ENCODE peak calls at places on chromosome 21, in eight cellular contexts. One of them, this sample, is unnamed.

GRCh38 chr21:40335689-40336088 is 468.5 kb downstream of the PCP4 start:
- DNase-seq in uterus: no peak
- DNase-seq in adrenal gland: no peak
- DNase-seq in IMR-90: no peak
- DNase-seq in body of pancreas: no peak
- DNase-seq in breast epithelium: no peak
- DNase-seq in stomach: no peak
- DNase-seq in transverse colon: no peak
- DNase-seq in this sample: no peak

GRCh38 chr21:18705971-18706370 is 302.4 kb upstream of the TMPRSS15 start:
- DNase-seq in body of pancreas: no peak
- DNase-seq in transverse colon: no peak
- DNase-seq in IMR-90: no peak
- DNase-seq in breast epithelium: no peak
- DNase-seq in uterus: no peak
- DNase-seq in adrenal gland: no peak
- DNase-seq in stomach: no peak
- DNase-seq in this sample: no peak

GRCh38 chr21:14862794-14863720 is 201.7 kb downstream of the NRIP1 start:
- DNase-seq in uterus: no peak
- DNase-seq in stomach: no peak
- DNase-seq in transverse colon: no peak
- DNase-seq in IMR-90: peak; percentile 26
- DNase-seq in adrenal gland: no peak
- DNase-seq in breast epithelium: no peak
- DNase-seq in body of pancreas: peak; percentile 43
- DNase-seq in this sample: peak; percentile 32

GRCh38 chr21:34857122-34857713 is 188.4 kb downstream of the CLIC6 start:
- DNase-seq in uterus: no peak
- DNase-seq in stomach: no peak
- DNase-seq in transverse colon: no peak
- DNase-seq in IMR-90: no peak
- DNase-seq in adrenal gland: no peak
- DNase-seq in body of pancreas: no peak
- DNase-seq in breast epithelium: no peak
- DNase-seq in this sample: no peak

GRCh38 chr21:39232926-39233325 is 49.7 kb upstream of the PSMG1 start:
- DNase-seq in IMR-90: peak; percentile 20
- DNase-seq in adrenal gland: no peak
- DNase-seq in transverse colon: no peak
- DNase-seq in body of pancreas: no peak
- DNase-seq in breast epithelium: no peak
- DNase-seq in uterus: no peak
- DNase-seq in stomach: no peak
- DNase-seq in this sample: no peak

GRCh38 chr21:33703750-33704606 is 61.7 kb downstream of the ITSN1 start:
- DNase-seq in body of pancreas: no peak
- DNase-seq in breast epithelium: no peak
- DNase-seq in IMR-90: peak; percentile 11
- DNase-seq in transverse colon: no peak
- DNase-seq in adrenal gland: no peak
- DNase-seq in stomach: peak; percentile 31
- DNase-seq in uterus: no peak
- DNase-seq in this sample: no peak

GRCh38 chr21:34930971-34931370 is 118.1 kb downstream of the RUNX1 start:
- DNase-seq in IMR-90: peak; percentile 54
- DNase-seq in breast epithelium: no peak
- DNase-seq in adrenal gland: no peak
- DNase-seq in stomach: no peak
- DNase-seq in uterus: no peak
- DNase-seq in body of pancreas: no peak
- DNase-seq in transverse colon: no peak
- DNase-seq in this sample: no peak

GRCh38 chr21:34611528-34611927 is 3.4 kb downstream of the RCAN1 start:
- DNase-seq in transverse colon: no peak
- DNase-seq in adrenal gland: no peak
- DNase-seq in IMR-90: no peak
- DNase-seq in stomach: no peak
- DNase-seq in breast epithelium: no peak
- DNase-seq in uterus: no peak
- DNase-seq in body of pancreas: no peak
- DNase-seq in this sample: no peak

GRCh38 chr21:39604951-39605350 is 7.8 kb upstream of the B3GALT5 start:
- DNase-seq in adrenal gland: no peak
- DNase-seq in transverse colon: no peak
- DNase-seq in stomach: no peak
- DNase-seq in uterus: no peak
- DNase-seq in breast epithelium: no peak
- DNase-seq in IMR-90: no peak
- DNase-seq in body of pancreas: no peak
- DNase-seq in this sample: no peak

GRCh38 chr21:39633043-39633442 is 20.3 kb downstream of the B3GALT5 start:
- DNase-seq in breast epithelium: no peak
- DNase-seq in body of pancreas: no peak
- DNase-seq in stomach: no peak
- DNase-seq in uterus: no peak
- DNase-seq in adrenal gland: no peak
- DNase-seq in IMR-90: peak; percentile 52
- DNase-seq in transverse colon: no peak
- DNase-seq in this sample: no peak

GRCh38 chr21:33901421-33902288 is 13.9 kb downstream of the ATP5PO start:
- DNase-seq in transverse colon: no peak
- DNase-seq in IMR-90: peak; percentile 67
- DNase-seq in adrenal gland: peak; percentile 59
- DNase-seq in stomach: no peak
- DNase-seq in uterus: peak; percentile 30
- DNase-seq in breast epithelium: peak; percentile 58
- DNase-seq in body of pancreas: peak; percentile 34
- DNase-seq in this sample: peak; percentile 51

GRCh38 chr21:35643176-35643575 is 417.1 kb downstream of the SETD4 start:
- DNase-seq in body of pancreas: no peak
- DNase-seq in stomach: no peak
- DNase-seq in IMR-90: peak; percentile 39
- DNase-seq in breast epithelium: no peak
- DNase-seq in uterus: no peak
- DNase-seq in adrenal gland: no peak
- DNase-seq in transverse colon: no peak
- DNase-seq in this sample: no peak

GRCh38 chr21:31185663-31186062 is 147.4 kb upstream of the KRTAP19-8 start:
- DNase-seq in uterus: no peak
- DNase-seq in body of pancreas: no peak
- DNase-seq in breast epithelium: no peak
- DNase-seq in stomach: no peak
- DNase-seq in adrenal gland: no peak
- DNase-seq in transverse colon: no peak
- DNase-seq in IMR-90: no peak
- DNase-seq in this sample: no peak

GRCh38 chr21:39452965-39453332 is 1.2 kb downstream of the SH3BGR start:
- DNase-seq in adrenal gland: no peak
- DNase-seq in body of pancreas: no peak
- DNase-seq in uterus: no peak
- DNase-seq in IMR-90: no peak
- DNase-seq in breast epithelium: no peak
- DNase-seq in stomach: no peak
- DNase-seq in transverse colon: no peak
- DNase-seq in this sample: no peak

GRCh38 chr21:38802050-38803026 is 3.4 kb upstream of the ETS2 start:
- DNase-seq in adrenal gland: no peak
- DNase-seq in uterus: no peak
- DNase-seq in IMR-90: peak; percentile 57
- DNase-seq in transverse colon: peak; percentile 38
- DNase-seq in body of pancreas: no peak
- DNase-seq in breast epithelium: no peak
- DNase-seq in stomach: no peak
- DNase-seq in this sample: no peak

GRCh38 chr21:28063241-28063640 is 929.4 kb downstream of the LTN1 start:
- DNase-seq in IMR-90: no peak
- DNase-seq in uterus: no peak
- DNase-seq in breast epithelium: no peak
- DNase-seq in transverse colon: no peak
- DNase-seq in body of pancreas: no peak
- DNase-seq in stomach: no peak
- DNase-seq in adrenal gland: no peak
- DNase-seq in this sample: no peak

GRCh38 chr21:28229811-28230210 is 762.9 kb downstream of the LTN1 start:
- DNase-seq in body of pancreas: no peak
- DNase-seq in stomach: no peak
- DNase-seq in IMR-90: peak; percentile 93
- DNase-seq in breast epithelium: no peak
- DNase-seq in adrenal gland: no peak
- DNase-seq in transverse colon: no peak
- DNase-seq in uterus: no peak
- DNase-seq in this sample: no peak

GRCh38 chr21:38165466-38166213 is 91.2 kb upstream of the KCNJ15 start:
- DNase-seq in breast epithelium: no peak
- DNase-seq in adrenal gland: no peak
- DNase-seq in body of pancreas: no peak
- DNase-seq in IMR-90: peak; percentile 59
- DNase-seq in transverse colon: no peak
- DNase-seq in uterus: no peak
- DNase-seq in stomach: no peak
- DNase-seq in this sample: no peak

GRCh38 chr21:26169611-26170470 is 729 bp downstream of the APP start:
- DNase-seq in breast epithelium: peak; percentile 38
- DNase-seq in stomach: peak; percentile 62
- DNase-seq in adrenal gland: peak; percentile 68
- DNase-seq in transverse colon: peak; percentile 64
- DNase-seq in uterus: peak; percentile 50
- DNase-seq in IMR-90: peak; percentile 65
- DNase-seq in body of pancreas: peak; percentile 68
- DNase-seq in this sample: peak; percentile 72

GRCh38 chr21:26686278-26686677 is 113.2 kb upstream of the CYYR1 start:
- DNase-seq in stomach: no peak
- DNase-seq in uterus: no peak
- DNase-seq in IMR-90: peak; percentile 44
- DNase-seq in adrenal gland: peak; percentile 32
- DNase-seq in body of pancreas: peak; percentile 21
- DNase-seq in breast epithelium: no peak
- DNase-seq in transverse colon: no peak
- DNase-seq in this sample: no peak

GRCh38 chr21:31198575-31198974 is 145.5 kb downstream of the TIAM1 start:
- DNase-seq in body of pancreas: no peak
- DNase-seq in uterus: no peak
- DNase-seq in transverse colon: no peak
- DNase-seq in IMR-90: peak; percentile 62
- DNase-seq in breast epithelium: no peak
- DNase-seq in stomach: no peak
- DNase-seq in adrenal gland: no peak
- DNase-seq in this sample: no peak

GRCh38 chr21:39885119-39885848 is 18.0 kb downstream of the PCP4 start:
- DNase-seq in stomach: no peak
- DNase-seq in transverse colon: peak; percentile 24
- DNase-seq in breast epithelium: no peak
- DNase-seq in body of pancreas: peak; percentile 42
- DNase-seq in uterus: peak; percentile 37
- DNase-seq in IMR-90: no peak
- DNase-seq in adrenal gland: peak; percentile 23
- DNase-seq in this sample: peak; percentile 46

GRCh38 chr21:25956993-25957714 is 213.4 kb downstream of the APP start:
- DNase-seq in adrenal gland: peak; percentile 64
- DNase-seq in IMR-90: peak; percentile 86
- DNase-seq in body of pancreas: no peak
- DNase-seq in uterus: no peak
- DNase-seq in transverse colon: no peak
- DNase-seq in stomach: no peak
- DNase-seq in breast epithelium: no peak
- DNase-seq in this sample: no peak

GRCh38 chr21:45880097-45881068 is 101.2 kb upstream of the COL6A1 start:
- DNase-seq in uterus: no peak
- DNase-seq in body of pancreas: peak; percentile 72
- DNase-seq in breast epithelium: peak; percentile 57
- DNase-seq in stomach: peak; percentile 65
- DNase-seq in adrenal gland: peak; percentile 45
- DNase-seq in IMR-90: peak; percentile 58
- DNase-seq in transverse colon: peak; percentile 64
- DNase-seq in this sample: peak; percentile 77
- TF ChIP-seq CTCF in uterus: peak; percentile 17
- TF ChIP-seq CTCF in body of pancreas: peak; percentile 37
- TF ChIP-seq CTCF in breast epithelium: no peak
- TF ChIP-seq CTCF in stomach: peak; percentile 43
- TF ChIP-seq CTCF in adrenal gland: peak; percentile 45
- TF ChIP-seq CTCF in IMR-90: peak; percentile 56
- TF ChIP-seq CTCF in transverse colon: peak; percentile 56
- TF ChIP-seq CTCF in this sample: peak; percentile 57

DNA sequence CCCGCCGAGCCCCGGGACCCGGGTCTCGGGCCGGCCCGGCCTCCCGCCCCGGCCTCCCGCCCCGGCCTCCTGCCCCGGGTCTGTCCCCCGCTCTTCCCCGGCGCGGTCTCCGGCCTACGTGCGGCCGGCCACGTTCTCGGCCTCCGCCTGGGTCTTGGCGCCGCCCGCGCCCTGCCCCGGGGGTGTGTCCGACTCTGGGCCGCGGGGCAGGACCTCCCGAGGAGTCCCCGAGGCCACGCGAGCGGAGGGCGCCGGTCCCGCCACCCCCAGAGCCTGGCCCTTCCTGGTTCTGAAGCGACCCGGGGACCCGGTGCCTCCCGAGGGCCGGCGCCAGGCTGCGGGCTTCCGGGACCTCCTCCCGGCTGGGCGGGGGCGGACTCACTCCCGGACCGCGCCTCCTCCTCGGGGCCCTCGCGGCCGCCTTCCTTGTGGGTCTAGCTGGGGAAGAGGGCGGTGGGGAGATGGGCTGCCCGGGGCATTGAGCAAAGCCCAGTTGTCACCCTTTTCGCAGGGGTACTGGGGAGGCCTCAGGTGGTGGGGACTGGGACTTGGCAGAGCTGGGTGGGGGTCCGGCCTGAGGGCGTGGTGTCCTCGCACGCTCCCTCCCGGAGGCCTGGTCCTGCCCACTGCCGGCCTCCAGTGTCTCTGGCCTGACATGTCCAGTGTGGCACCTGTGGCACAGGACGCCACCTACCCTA is 558 bp downstream of the PFKL start:
- DNase-seq in IMR-90: peak; percentile 19
- DNase-seq in transverse colon: peak; percentile 87
- DNase-seq in body of pancreas: peak; percentile 77
- DNase-seq in stomach: peak; percentile 87
- DNase-seq in adrenal gland: peak; percentile 77
- DNase-seq in uterus: peak; percentile 70
- DNase-seq in breast epithelium: peak; percentile 58
- DNase-seq in this sample: peak; percentile 70
- TF ChIP-seq POLR2A in IMR-90: peak; percentile 65
- TF ChIP-seq POLR2A in transverse colon: peak; percentile 85
- TF ChIP-seq POLR2A in body of pancreas: peak; percentile 57
- TF ChIP-seq POLR2A in stomach: no peak
- TF ChIP-seq POLR2A in adrenal gland: peak; percentile 62
- TF ChIP-seq POLR2A in uterus: peak; percentile 30
- TF ChIP-seq POLR2A in breast epithelium: no peak
- TF ChIP-seq POLR2A in this sample: no peak

GRCh38 chr21:42281196-42281680 is 34.0 kb downstream of the TFF3 start:
- DNase-seq in IMR-90: no peak
- DNase-seq in body of pancreas: no peak
- DNase-seq in adrenal gland: no peak
- DNase-seq in uterus: no peak
- DNase-seq in breast epithelium: no peak
- DNase-seq in transverse colon: no peak
- DNase-seq in stomach: no peak
- DNase-seq in this sample: no peak
- H3K36me3 ChIP-seq in IMR-90: peaks cover 15% of the 10 kb centered on the region
- H3K36me3 ChIP-seq in body of pancreas: no peaks in the 10 kb centered on the region
- H3K36me3 ChIP-seq in adrenal gland: no peaks in the 10 kb centered on the region
- H3K36me3 ChIP-seq in uterus: no peaks in the 10 kb centered on the region
- H3K36me3 ChIP-seq in breast epithelium: no peaks in the 10 kb centered on the region
- H3K36me3 ChIP-seq in transverse colon: no peaks in the 10 kb centered on the region
- H3K36me3 ChIP-seq in stomach: peaks cover 88% of the 10 kb centered on the region
- H3K36me3 ChIP-seq in this sample: no peaks in the 10 kb centered on the region

GRCh38 chr21:36709030-36709867 is 10.3 kb downstream of the SIM2 start:
- DNase-seq in IMR-90: no peak
- DNase-seq in transverse colon: no peak
- DNase-seq in stomach: peak; percentile 26
- DNase-seq in body of pancreas: no peak
- DNase-seq in breast epithelium: no peak
- DNase-seq in adrenal gland: no peak
- DNase-seq in uterus: no peak
- DNase-seq in this sample: no peak
- TF ChIP-seq CTCF in IMR-90: no peak
- TF ChIP-seq CTCF in transverse colon: no peak
- TF ChIP-seq CTCF in stomach: no peak
- TF ChIP-seq CTCF in body of pancreas: no peak
- TF ChIP-seq CTCF in breast epithelium: no peak
- TF ChIP-seq CTCF in adrenal gland: no peak
- TF ChIP-seq CTCF in uterus: no peak
- TF ChIP-seq CTCF in this sample: no peak

This sample was measured in testis.